ENCODE peak calls at places on chromosomes 2 and 18, in seven cellular contexts. One of them, this sample, is unnamed.

GRCh38 chr2:173217106-173217840 is 137.4 kb upstream of the CDCA7 start:
- DNase-seq in coronary artery: no peak
- DNase-seq in ovary: no peak
- DNase-seq in choroid plexus epithelial cell: peak
- DNase-seq in AG04450: no peak
- DNase-seq in GM12864: no peak
- DNase-seq in fibroblast of lung: no peak
- DNase-seq in this sample: no peak

GRCh38 chr18:50663626-50664441 is 103.9 kb downstream of the MAPK4 start:
- DNase-seq in fibroblast of lung: no peak
- DNase-seq in ovary: no peak
- DNase-seq in coronary artery: peak
- DNase-seq in GM12864: no peak
- DNase-seq in choroid plexus epithelial cell: no peak
- DNase-seq in AG04450: no peak
- DNase-seq in this sample: no peak

GRCh38 chr2:97738236-97739019 is 25.1 kb downstream of the ZAP70 start:
- DNase-seq in coronary artery: no peak
- DNase-seq in ovary: no peak
- DNase-seq in AG04450: no peak
- DNase-seq in choroid plexus epithelial cell: no peak
- DNase-seq in GM12864: no peak
- DNase-seq in fibroblast of lung: no peak
- DNase-seq in this sample: no peak

GRCh38 chr2:2033691-2034090 is 289.4 kb upstream of the PXDN start:
- DNase-seq in choroid plexus epithelial cell: no peak
- DNase-seq in AG04450: no peak
- DNase-seq in coronary artery: no peak
- DNase-seq in fibroblast of lung: no peak
- DNase-seq in GM12864: no peak
- DNase-seq in ovary: no peak
- DNase-seq in this sample: no peak

GRCh38 chr2:133833746-133834145 is 265.5 kb upstream of the NCKAP5 start:
- DNase-seq in fibroblast of lung: no peak
- DNase-seq in AG04450: no peak
- DNase-seq in ovary: no peak
- DNase-seq in GM12864: no peak
- DNase-seq in choroid plexus epithelial cell: no peak
- DNase-seq in coronary artery: no peak
- DNase-seq in this sample: no peak

GRCh38 chr2:60496976-60497375 is 56.5 kb downstream of the BCL11A start:
- DNase-seq in choroid plexus epithelial cell: no peak
- DNase-seq in AG04450: no peak
- DNase-seq in coronary artery: no peak
- DNase-seq in ovary: no peak
- DNase-seq in fibroblast of lung: no peak
- DNase-seq in GM12864: no peak
- DNase-seq in this sample: no peak

GRCh38 chr18:46222710-46223360 is 118.7 kb downstream of the HAUS1 start:
- DNase-seq in coronary artery: no peak
- DNase-seq in choroid plexus epithelial cell: no peak
- DNase-seq in AG04450: no peak
- DNase-seq in fibroblast of lung: no peak
- DNase-seq in ovary: no peak
- DNase-seq in GM12864: no peak
- DNase-seq in this sample: no peak

GRCh38 chr2:47890711-47891368 is 15.5 kb downstream of the FBXO11 start:
- DNase-seq in GM12864: no peak
- DNase-seq in choroid plexus epithelial cell: peak
- DNase-seq in coronary artery: no peak
- DNase-seq in fibroblast of lung: peak
- DNase-seq in ovary: no peak
- DNase-seq in AG04450: no peak
- DNase-seq in this sample: no peak

GRCh38 chr2:35946431-35946991 is 409.1 kb upstream of the CRIM1 start:
- DNase-seq in choroid plexus epithelial cell: no peak
- DNase-seq in AG04450: no peak
- DNase-seq in fibroblast of lung: no peak
- DNase-seq in coronary artery: no peak
- DNase-seq in ovary: no peak
- DNase-seq in GM12864: no peak
- DNase-seq in this sample: no peak

GRCh38 chr2:10235909-10236550 is 66.7 kb upstream of the HPCAL1 start:
- DNase-seq in ovary: no peak
- DNase-seq in AG04450: no peak
- DNase-seq in GM12864: no peak
- DNase-seq in choroid plexus epithelial cell: no peak
- DNase-seq in fibroblast of lung: no peak
- DNase-seq in coronary artery: no peak
- DNase-seq in this sample: no peak

GRCh38 chr2:46329803-46330775 is 32.9 kb downstream of the EPAS1 start:
- DNase-seq in ovary: no peak
- DNase-seq in GM12864: no peak
- DNase-seq in choroid plexus epithelial cell: peak
- DNase-seq in AG04450: peak
- DNase-seq in fibroblast of lung: peak
- DNase-seq in coronary artery: no peak
- DNase-seq in this sample: no peak

GRCh38 chr2:179129574-179130238 is 79.8 kb upstream of the CCDC141 start:
- DNase-seq in ovary: no peak
- DNase-seq in AG04450: no peak
- DNase-seq in choroid plexus epithelial cell: peak
- DNase-seq in fibroblast of lung: peak
- DNase-seq in GM12864: no peak
- DNase-seq in coronary artery: no peak
- DNase-seq in this sample: no peak

GRCh38 chr2:127330753-127331152 is 36.8 kb upstream of the ERCC3 start:
- DNase-seq in ovary: no peak
- DNase-seq in GM12864: no peak
- DNase-seq in fibroblast of lung: no peak
- DNase-seq in choroid plexus epithelial cell: no peak
- DNase-seq in coronary artery: no peak
- DNase-seq in AG04450: no peak
- DNase-seq in this sample: no peak

GRCh38 chr2:4053769-4054493 is 350.6 kb downstream of the DCDC2C start:
- DNase-seq in choroid plexus epithelial cell: no peak
- DNase-seq in AG04450: no peak
- DNase-seq in ovary: no peak
- DNase-seq in coronary artery: no peak
- DNase-seq in fibroblast of lung: peak
- DNase-seq in GM12864: no peak
- DNase-seq in this sample: no peak

GRCh38 chr2:4049463-4049862 is 346.1 kb downstream of the DCDC2C start:
- DNase-seq in ovary: no peak
- DNase-seq in GM12864: no peak
- DNase-seq in choroid plexus epithelial cell: no peak
- DNase-seq in AG04450: no peak
- DNase-seq in fibroblast of lung: no peak
- DNase-seq in coronary artery: no peak
- DNase-seq in this sample: no peak

GRCh38 chr2:4047961-4048891 is 344.9 kb downstream of the DCDC2C start:
- DNase-seq in ovary: no peak
- DNase-seq in GM12864: no peak
- DNase-seq in AG04450: no peak
- DNase-seq in fibroblast of lung: peak
- DNase-seq in coronary artery: no peak
- DNase-seq in choroid plexus epithelial cell: peak
- DNase-seq in this sample: no peak
- H3K4me3 ChIP-seq in ovary: no peak
- H3K4me3 ChIP-seq in GM12864: no peak
- H3K4me3 ChIP-seq in AG04450: no peak
- H3K4me3 ChIP-seq in fibroblast of lung: no peak
- H3K4me3 ChIP-seq in coronary artery: no peak
- H3K4me3 ChIP-seq in choroid plexus epithelial cell: no peak
- H3K4me3 ChIP-seq in this sample: no peak

DNA sequence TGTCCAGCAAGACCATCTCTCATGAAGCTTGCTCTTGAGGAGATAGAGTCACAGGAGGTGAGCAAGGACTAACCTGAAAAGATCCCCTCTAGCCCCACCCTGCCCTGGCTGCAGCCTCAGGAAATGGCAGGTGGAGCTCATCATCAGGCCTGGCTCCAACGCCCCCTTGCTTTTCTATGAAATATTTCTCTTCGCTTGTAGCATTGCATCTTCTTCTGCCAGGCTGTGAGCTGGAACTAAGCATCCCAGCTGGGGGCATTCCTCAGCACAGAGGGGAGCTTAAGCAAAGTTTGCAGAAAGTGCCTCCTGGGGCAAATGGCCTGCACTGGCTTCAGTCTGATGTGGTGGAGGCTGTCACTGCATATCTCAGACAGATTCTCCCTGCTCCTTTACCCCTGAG is 90.1 kb upstream of the LGALSL start:
- DNase-seq in GM12864: no peak
- DNase-seq in ovary: no peak
- DNase-seq in fibroblast of lung: no peak
- DNase-seq in coronary artery: no peak
- DNase-seq in AG04450: no peak
- DNase-seq in choroid plexus epithelial cell: peak
- DNase-seq in this sample: no peak
- TF ChIP-seq CTCF in GM12864: no peak
- TF ChIP-seq CTCF in ovary: no peak
- TF ChIP-seq CTCF in fibroblast of lung: no peak
- TF ChIP-seq CTCF in coronary artery: no peak
- TF ChIP-seq CTCF in AG04450: no peak
- TF ChIP-seq CTCF in choroid plexus epithelial cell: peak
- TF ChIP-seq CTCF in this sample: no peak

DNA sequence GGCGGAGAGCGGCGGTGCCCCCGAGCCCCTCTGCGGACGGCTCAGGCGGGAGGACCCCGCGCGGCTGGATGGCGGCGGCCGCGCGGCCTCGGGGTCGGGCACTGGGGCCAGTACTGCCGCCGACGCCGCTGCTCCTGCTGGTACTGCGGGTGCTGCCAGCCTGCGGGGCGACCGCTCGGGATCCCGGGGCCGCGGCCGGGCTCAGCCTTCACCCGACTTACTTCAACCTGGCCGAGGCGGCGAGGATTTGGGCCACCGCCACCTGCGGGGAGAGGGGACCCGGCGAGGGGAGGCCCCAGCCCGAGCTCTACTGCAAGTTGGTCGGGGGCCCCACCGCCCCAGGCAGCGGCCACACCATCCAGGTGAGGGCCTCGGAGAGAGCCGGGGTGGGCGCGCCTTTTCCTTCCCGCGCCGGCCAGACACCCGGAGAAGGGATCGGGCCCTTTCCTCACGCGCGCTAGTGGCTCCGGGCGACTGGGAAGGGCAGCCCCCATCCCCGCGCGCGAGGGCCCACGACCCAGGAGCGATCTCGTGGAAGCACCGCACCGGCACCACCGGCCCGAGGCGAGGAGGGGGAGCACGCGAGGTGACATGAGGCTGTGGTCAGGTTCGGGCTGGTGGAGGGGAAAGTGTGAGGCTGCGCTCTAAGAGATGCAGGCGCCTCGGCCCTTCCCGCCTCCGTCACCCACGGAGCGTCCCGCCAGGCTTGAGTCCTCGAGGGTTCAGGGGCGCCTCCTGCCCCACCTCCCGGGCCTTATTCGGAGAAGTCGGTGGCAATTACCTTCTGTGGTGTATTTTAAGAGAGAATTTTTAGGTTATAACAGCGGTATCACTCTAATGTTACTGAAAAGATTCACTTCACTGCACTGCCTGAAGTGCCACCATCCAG is 607 bp downstream of the LAMA3 start:
- DNase-seq in choroid plexus epithelial cell: no peak
- DNase-seq in coronary artery: peak
- DNase-seq in ovary: peak
- DNase-seq in GM12864: no peak
- DNase-seq in AG04450: no peak
- DNase-seq in fibroblast of lung: no peak
- DNase-seq in this sample: no peak
- H3K4me3 ChIP-seq in choroid plexus epithelial cell: peak
- H3K4me3 ChIP-seq in coronary artery: peak
- H3K4me3 ChIP-seq in ovary: peak
- H3K4me3 ChIP-seq in GM12864: no peak
- H3K4me3 ChIP-seq in AG04450: peak
- H3K4me3 ChIP-seq in fibroblast of lung: no peak
- H3K4me3 ChIP-seq in this sample: peak

GRCh38 chr2:37287966-37288365 is 36.7 kb downstream of the PRKD3 start:
- DNase-seq in fibroblast of lung: no peak
- DNase-seq in choroid plexus epithelial cell: peak
- DNase-seq in GM12864: no peak
- DNase-seq in ovary: no peak
- DNase-seq in coronary artery: no peak
- DNase-seq in AG04450: no peak
- DNase-seq in this sample: no peak
- TF ChIP-seq CTCF in fibroblast of lung: no peak
- TF ChIP-seq CTCF in choroid plexus epithelial cell: no peak
- TF ChIP-seq CTCF in GM12864: peak
- TF ChIP-seq CTCF in ovary: no peak
- TF ChIP-seq CTCF in coronary artery: no peak
- TF ChIP-seq CTCF in AG04450: no peak
- TF ChIP-seq CTCF in this sample: peak

GRCh38 chr2:147847746-147848391 is 3.0 kb downstream of the ACVR2A start:
- DNase-seq in coronary artery: no peak
- DNase-seq in ovary: no peak
- DNase-seq in choroid plexus epithelial cell: no peak
- DNase-seq in fibroblast of lung: no peak
- DNase-seq in GM12864: no peak
- DNase-seq in AG04450: no peak
- DNase-seq in this sample: no peak
- H3K4me3 ChIP-seq in coronary artery: no peak
- H3K4me3 ChIP-seq in ovary: no peak
- H3K4me3 ChIP-seq in choroid plexus epithelial cell: no peak
- H3K4me3 ChIP-seq in fibroblast of lung: peak
- H3K4me3 ChIP-seq in GM12864: no peak
- H3K4me3 ChIP-seq in AG04450: no peak
- H3K4me3 ChIP-seq in this sample: no peak

GRCh38 chr2:124911560-124911959 is 886.5 kb downstream of the CNTNAP5 start:
- DNase-seq in ovary: no peak
- DNase-seq in fibroblast of lung: peak
- DNase-seq in coronary artery: no peak
- DNase-seq in AG04450: no peak
- DNase-seq in GM12864: no peak
- DNase-seq in choroid plexus epithelial cell: no peak
- DNase-seq in this sample: no peak

GRCh38 chr2:124919296-124919695 is 894.2 kb downstream of the CNTNAP5 start:
- DNase-seq in ovary: no peak
- DNase-seq in coronary artery: no peak
- DNase-seq in GM12864: no peak
- DNase-seq in choroid plexus epithelial cell: no peak
- DNase-seq in AG04450: no peak
- DNase-seq in fibroblast of lung: no peak
- DNase-seq in this sample: no peak

GRCh38 chr2:124913873-124914272 is 888.8 kb downstream of the CNTNAP5 start:
- DNase-seq in choroid plexus epithelial cell: no peak
- DNase-seq in AG04450: no peak
- DNase-seq in GM12864: no peak
- DNase-seq in ovary: no peak
- DNase-seq in coronary artery: no peak
- DNase-seq in fibroblast of lung: no peak
- DNase-seq in this sample: no peak

GRCh38 chr2:124921221-124921620 is 896.1 kb downstream of the CNTNAP5 start:
- DNase-seq in fibroblast of lung: no peak
- DNase-seq in AG04450: no peak
- DNase-seq in GM12864: no peak
- DNase-seq in choroid plexus epithelial cell: no peak
- DNase-seq in coronary artery: no peak
- DNase-seq in ovary: no peak
- DNase-seq in this sample: no peak

GRCh38 chr2:124915567-124915966 is 890.5 kb downstream of the CNTNAP5 start:
- DNase-seq in fibroblast of lung: no peak
- DNase-seq in AG04450: no peak
- DNase-seq in GM12864: no peak
- DNase-seq in ovary: no peak
- DNase-seq in choroid plexus epithelial cell: no peak
- DNase-seq in coronary artery: no peak
- DNase-seq in this sample: no peak
- TF ChIP-seq CTCF in fibroblast of lung: no peak
- TF ChIP-seq CTCF in AG04450: no peak
- TF ChIP-seq CTCF in GM12864: no peak
- TF ChIP-seq CTCF in ovary: no peak
- TF ChIP-seq CTCF in choroid plexus epithelial cell: no peak
- TF ChIP-seq CTCF in coronary artery: no peak
- TF ChIP-seq CTCF in this sample: no peak

GRCh38 chr2:242085941-242086621 is 216.6 kb downstream of the RTP5 start:
- DNase-seq in fibroblast of lung: peak
- DNase-seq in AG04450: no peak
- DNase-seq in choroid plexus epithelial cell: peak
- DNase-seq in GM12864: peak
- DNase-seq in coronary artery: no peak
- DNase-seq in ovary: no peak
- DNase-seq in this sample: no peak
- H3K4me3 ChIP-seq in fibroblast of lung: peak
- H3K4me3 ChIP-seq in AG04450: no peak
- H3K4me3 ChIP-seq in choroid plexus epithelial cell: no peak
- H3K4me3 ChIP-seq in GM12864: peak
- H3K4me3 ChIP-seq in coronary artery: no peak
- H3K4me3 ChIP-seq in ovary: no peak
- H3K4me3 ChIP-seq in this sample: no peak